ENCODE peak calls at places on chromosomes 12 and 14, in nine cellular contexts. One of them, this sample, is unnamed.

GRCh38 chr14:61893371-61893940 is 131.2 kb downstream of the SNAPC1 start:
- DNase-seq in right atrium auricular region: no peak
- DNase-seq in aorta: no peak
- DNase-seq in body of pancreas: no peak
- DNase-seq in left ventricle myocardium inferior: no peak
- DNase-seq in upper lobe of right lung: no peak
- DNase-seq in fibroblast of lung: no peak
- DNase-seq in right cardiac atrium: no peak
- DNase-seq in small intestine: no peak
- DNase-seq in this sample: no peak

GRCh38 chr14:63578300-63578699 is 35.1 kb upstream of the PPP2R5E start:
- DNase-seq in right atrium auricular region: no peak
- DNase-seq in aorta: no peak
- DNase-seq in body of pancreas: no peak
- DNase-seq in left ventricle myocardium inferior: no peak
- DNase-seq in upper lobe of right lung: no peak
- DNase-seq in fibroblast of lung: no peak
- DNase-seq in right cardiac atrium: no peak
- DNase-seq in small intestine: no peak
- DNase-seq in this sample: no peak

GRCh38 chr12:1830401-1830845 is 10.1 kb downstream of the LRTM2 start:
- DNase-seq in right atrium auricular region: no peak
- DNase-seq in aorta: peak; percentile 25
- DNase-seq in body of pancreas: no peak
- DNase-seq in left ventricle myocardium inferior: no peak
- DNase-seq in upper lobe of right lung: no peak
- DNase-seq in fibroblast of lung: no peak
- DNase-seq in right cardiac atrium: peak; percentile 16
- DNase-seq in small intestine: no peak
- DNase-seq in this sample: no peak

GRCh38 chr12:12722351-12723146 is 5.4 kb downstream of the CDKN1B start:
- DNase-seq in right atrium auricular region: no peak
- DNase-seq in aorta: no peak
- DNase-seq in body of pancreas: no peak
- DNase-seq in left ventricle myocardium inferior: no peak
- DNase-seq in upper lobe of right lung: no peak
- DNase-seq in fibroblast of lung: peak; percentile 70
- DNase-seq in right cardiac atrium: no peak
- DNase-seq in small intestine: peak; percentile 63
- DNase-seq in this sample: peak; percentile 34

GRCh38 chr14:61188936-61189808 is 92.0 kb downstream of the TMEM30B start:
- DNase-seq in right atrium auricular region: peak; percentile 62
- DNase-seq in aorta: peak; percentile 80
- DNase-seq in body of pancreas: peak; percentile 56
- DNase-seq in left ventricle myocardium inferior: peak; percentile 36
- DNase-seq in upper lobe of right lung: peak; percentile 79
- DNase-seq in fibroblast of lung: peak; percentile 84
- DNase-seq in right cardiac atrium: peak; percentile 84
- DNase-seq in small intestine: peak; percentile 1
- DNase-seq in this sample: no peak

GRCh38 chr12:104329697-104330096 is 26.2 kb downstream of the EID3 start:
- DNase-seq in right atrium auricular region: no peak
- DNase-seq in aorta: no peak
- DNase-seq in body of pancreas: no peak
- DNase-seq in left ventricle myocardium inferior: no peak
- DNase-seq in upper lobe of right lung: no peak
- DNase-seq in fibroblast of lung: no peak
- DNase-seq in right cardiac atrium: no peak
- DNase-seq in small intestine: no peak
- DNase-seq in this sample: no peak

GRCh38 chr12:55670213-55670730 is 33.6 kb downstream of the OR10P1 start:
- DNase-seq in right atrium auricular region: no peak
- DNase-seq in aorta: no peak
- DNase-seq in body of pancreas: no peak
- DNase-seq in left ventricle myocardium inferior: no peak
- DNase-seq in upper lobe of right lung: peak; percentile 27
- DNase-seq in fibroblast of lung: no peak
- DNase-seq in right cardiac atrium: no peak
- DNase-seq in small intestine: peak; percentile 79
- DNase-seq in this sample: no peak

GRCh38 chr12:2944401-2945047 is 14.7 kb upstream of the TEAD4 start:
- DNase-seq in right atrium auricular region: peak; percentile 66
- DNase-seq in aorta: no peak
- DNase-seq in body of pancreas: peak; percentile 88
- DNase-seq in left ventricle myocardium inferior: peak; percentile 29
- DNase-seq in upper lobe of right lung: peak; percentile 76
- DNase-seq in fibroblast of lung: peak; percentile 64
- DNase-seq in right cardiac atrium: peak; percentile 77
- DNase-seq in small intestine: peak; percentile 54
- DNase-seq in this sample: peak; percentile 36

GRCh38 chr12:66664076-66664475 is 14.8 kb downstream of the GRIP1 start:
- DNase-seq in right atrium auricular region: no peak
- DNase-seq in aorta: no peak
- DNase-seq in body of pancreas: no peak
- DNase-seq in left ventricle myocardium inferior: no peak
- DNase-seq in upper lobe of right lung: no peak
- DNase-seq in fibroblast of lung: no peak
- DNase-seq in right cardiac atrium: no peak
- DNase-seq in small intestine: no peak
- DNase-seq in this sample: no peak

GRCh38 chr12:4269279-4269991 is 4.1 kb upstream of the CCND2 start:
- DNase-seq in right atrium auricular region: peak; percentile 81
- DNase-seq in aorta: peak; percentile 93
- DNase-seq in body of pancreas: peak; percentile 77
- DNase-seq in left ventricle myocardium inferior: peak; percentile 86
- DNase-seq in upper lobe of right lung: peak; percentile 89
- DNase-seq in fibroblast of lung: peak; percentile 71
- DNase-seq in right cardiac atrium: peak; percentile 94
- DNase-seq in small intestine: peak; percentile 80
- DNase-seq in this sample: peak; percentile 88

GRCh38 chr12:75750950-75751349 is 239.5 kb upstream of the KRR1 start:
- DNase-seq in right atrium auricular region: no peak
- DNase-seq in aorta: no peak
- DNase-seq in body of pancreas: no peak
- DNase-seq in left ventricle myocardium inferior: no peak
- DNase-seq in upper lobe of right lung: no peak
- DNase-seq in fibroblast of lung: peak; percentile 98
- DNase-seq in right cardiac atrium: no peak
- DNase-seq in small intestine: no peak
- DNase-seq in this sample: no peak

GRCh38 chr14:23402296-23403138 is 5.6 kb downstream of the MYH6 start:
- DNase-seq in right atrium auricular region: no peak
- DNase-seq in aorta: no peak
- DNase-seq in body of pancreas: no peak
- DNase-seq in left ventricle myocardium inferior: peak; percentile 16
- DNase-seq in upper lobe of right lung: peak; percentile 39
- DNase-seq in fibroblast of lung: no peak
- DNase-seq in right cardiac atrium: peak; percentile 63
- DNase-seq in small intestine: no peak
- DNase-seq in this sample: no peak

GRCh38 chr12:32983332-32983731 is 86.8 kb upstream of the PKP2 start:
- DNase-seq in right atrium auricular region: no peak
- DNase-seq in aorta: no peak
- DNase-seq in body of pancreas: no peak
- DNase-seq in left ventricle myocardium inferior: no peak
- DNase-seq in upper lobe of right lung: no peak
- DNase-seq in fibroblast of lung: no peak
- DNase-seq in right cardiac atrium: no peak
- DNase-seq in small intestine: no peak
- DNase-seq in this sample: no peak

GRCh38 chr12:1380171-1380974 is 214.0 kb downstream of the FBXL14 start:
- DNase-seq in right atrium auricular region: no peak
- DNase-seq in aorta: no peak
- DNase-seq in body of pancreas: no peak
- DNase-seq in left ventricle myocardium inferior: no peak
- DNase-seq in upper lobe of right lung: no peak
- DNase-seq in fibroblast of lung: no peak
- DNase-seq in right cardiac atrium: no peak
- DNase-seq in small intestine: no peak
- DNase-seq in this sample: no peak

GRCh38 chr12:43571885-43572284 is 19.9 kb upstream of the ADAMTS20 start:
- DNase-seq in right atrium auricular region: no peak
- DNase-seq in aorta: no peak
- DNase-seq in body of pancreas: no peak
- DNase-seq in left ventricle myocardium inferior: no peak
- DNase-seq in upper lobe of right lung: no peak
- DNase-seq in fibroblast of lung: no peak
- DNase-seq in right cardiac atrium: no peak
- DNase-seq in small intestine: no peak
- DNase-seq in this sample: no peak

GRCh38 chr12:108861878-108862587 is 4.7 kb upstream of the SSH1 start:
- DNase-seq in right atrium auricular region: no peak
- DNase-seq in aorta: peak; percentile 73
- DNase-seq in body of pancreas: no peak
- DNase-seq in left ventricle myocardium inferior: peak; percentile 38
- DNase-seq in upper lobe of right lung: no peak
- DNase-seq in fibroblast of lung: no peak
- DNase-seq in right cardiac atrium: peak; percentile 68
- DNase-seq in small intestine: peak; percentile 40
- DNase-seq in this sample: no peak

GRCh38 chr14:73462815-73463214 is 4.5 kb upstream of the NUMB start:
- DNase-seq in right atrium auricular region: peak; percentile 54
- DNase-seq in aorta: no peak
- DNase-seq in body of pancreas: no peak
- DNase-seq in left ventricle myocardium inferior: no peak
- DNase-seq in upper lobe of right lung: no peak
- DNase-seq in fibroblast of lung: peak; percentile 51
- DNase-seq in right cardiac atrium: no peak
- DNase-seq in small intestine: peak; percentile 65
- DNase-seq in this sample: no peak
- H3K4me1 ChIP-seq in right atrium auricular region: no peaks in the 10 kb centered on the region
- H3K4me1 ChIP-seq in aorta: no peaks in the 10 kb centered on the region
- H3K4me1 ChIP-seq in body of pancreas: peaks cover 49% of the 10 kb centered on the region
- H3K4me1 ChIP-seq in left ventricle myocardium inferior: peaks cover 75% of the 10 kb centered on the region
- H3K4me1 ChIP-seq in upper lobe of right lung: peaks cover 62% of the 10 kb centered on the region
- H3K4me1 ChIP-seq in fibroblast of lung: peaks cover 35% of the 10 kb centered on the region
- H3K4me1 ChIP-seq in right cardiac atrium: peaks cover 17% of the 10 kb centered on the region
- H3K4me1 ChIP-seq in small intestine: peaks cover 17% of the 10 kb centered on the region
- H3K4me1 ChIP-seq in this sample: peaks cover 3% of the 10 kb centered on the region

DNA sequence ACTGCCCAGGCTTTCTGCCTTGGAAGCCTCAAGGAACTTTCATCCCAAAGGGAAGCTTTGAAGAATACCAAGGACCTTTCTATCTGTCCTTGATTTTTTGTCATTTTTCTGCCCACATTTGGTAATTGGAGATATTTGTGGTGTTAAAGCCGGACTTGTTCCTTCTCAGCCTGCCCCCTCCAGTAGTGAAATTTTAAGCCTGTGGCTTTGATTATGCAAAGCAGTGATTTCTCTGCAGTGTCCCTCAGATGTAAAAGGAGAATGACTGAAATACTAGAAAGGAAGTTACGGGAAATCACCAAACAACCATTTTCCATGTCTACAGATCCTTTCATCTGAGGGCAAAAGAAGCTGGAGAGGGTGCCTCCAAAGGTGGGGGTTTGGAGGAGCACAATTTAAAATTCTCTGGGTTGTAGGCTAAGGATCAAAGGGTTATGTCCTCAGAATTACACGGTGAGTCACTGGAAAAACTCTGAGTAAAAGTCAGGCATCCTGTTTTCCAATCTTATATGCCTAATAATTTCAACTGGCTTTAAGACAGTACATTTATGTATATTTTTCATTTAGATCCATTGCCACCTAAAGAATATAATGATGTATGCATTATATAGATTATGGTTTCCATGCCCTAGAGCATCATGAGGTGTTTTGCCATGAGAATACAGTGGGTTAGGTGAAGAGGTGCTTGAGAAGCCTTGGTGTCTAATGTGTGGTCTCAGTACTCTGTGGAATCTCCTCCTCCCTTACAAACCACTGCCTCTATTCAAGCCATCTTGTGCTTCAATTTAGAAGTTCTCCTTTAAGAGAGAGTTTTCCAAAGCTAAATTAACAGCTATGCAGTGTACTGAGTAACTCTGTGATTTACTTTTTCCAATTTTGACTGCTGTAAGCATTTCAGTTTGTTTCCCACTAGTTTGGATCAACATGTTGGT is 362.1 kb downstream of the RAD51B start:
- DNase-seq in right atrium auricular region: no peak
- DNase-seq in aorta: no peak
- DNase-seq in body of pancreas: no peak
- DNase-seq in left ventricle myocardium inferior: no peak
- DNase-seq in upper lobe of right lung: no peak
- DNase-seq in fibroblast of lung: peak; percentile 75
- DNase-seq in right cardiac atrium: no peak
- DNase-seq in small intestine: no peak
- DNase-seq in this sample: no peak
- H3K27ac ChIP-seq in right atrium auricular region: no peak overlapping the region
- H3K27ac ChIP-seq in aorta: no peak overlapping the region
- H3K27ac ChIP-seq in body of pancreas: no peak overlapping the region
- H3K27ac ChIP-seq in left ventricle myocardium inferior: no peak overlapping the region
- H3K27ac ChIP-seq in upper lobe of right lung: no peak overlapping the region
- H3K27ac ChIP-seq in fibroblast of lung: no peak overlapping the region
- H3K27ac ChIP-seq in right cardiac atrium: no peak overlapping the region
- H3K27ac ChIP-seq in small intestine: no peak overlapping the region
- H3K27ac ChIP-seq in this sample: no peak overlapping the region

GRCh38 chr12:92739099-92739498 is 36.3 kb downstream of the PLEKHG7 start:
- DNase-seq in right atrium auricular region: no peak
- DNase-seq in aorta: no peak
- DNase-seq in body of pancreas: no peak
- DNase-seq in left ventricle myocardium inferior: no peak
- DNase-seq in upper lobe of right lung: no peak
- DNase-seq in fibroblast of lung: no peak
- DNase-seq in right cardiac atrium: no peak
- DNase-seq in small intestine: no peak
- DNase-seq in this sample: no peak

GRCh38 chr12:92735131-92735721 is 32.4 kb downstream of the PLEKHG7 start:
- DNase-seq in right atrium auricular region: no peak
- DNase-seq in aorta: no peak
- DNase-seq in body of pancreas: no peak
- DNase-seq in left ventricle myocardium inferior: no peak
- DNase-seq in upper lobe of right lung: no peak
- DNase-seq in fibroblast of lung: peak; percentile 98
- DNase-seq in right cardiac atrium: no peak
- DNase-seq in small intestine: no peak
- DNase-seq in this sample: no peak

GRCh38 chr12:92737855-92738850 is 35.4 kb downstream of the PLEKHG7 start:
- DNase-seq in right atrium auricular region: no peak
- DNase-seq in aorta: no peak
- DNase-seq in body of pancreas: no peak
- DNase-seq in left ventricle myocardium inferior: no peak
- DNase-seq in upper lobe of right lung: no peak
- DNase-seq in fibroblast of lung: no peak
- DNase-seq in right cardiac atrium: no peak
- DNase-seq in small intestine: no peak
- DNase-seq in this sample: no peak

GRCh38 chr12:92740421-92740820 is 37.6 kb downstream of the PLEKHG7 start:
- DNase-seq in right atrium auricular region: no peak
- DNase-seq in aorta: no peak
- DNase-seq in body of pancreas: no peak
- DNase-seq in left ventricle myocardium inferior: no peak
- DNase-seq in upper lobe of right lung: no peak
- DNase-seq in fibroblast of lung: no peak
- DNase-seq in right cardiac atrium: no peak
- DNase-seq in small intestine: no peak
- DNase-seq in this sample: no peak

GRCh38 chr12:92736605-92737004 is 33.8 kb downstream of the PLEKHG7 start:
- DNase-seq in right atrium auricular region: no peak
- DNase-seq in aorta: no peak
- DNase-seq in body of pancreas: no peak
- DNase-seq in left ventricle myocardium inferior: no peak
- DNase-seq in upper lobe of right lung: no peak
- DNase-seq in fibroblast of lung: no peak
- DNase-seq in right cardiac atrium: no peak
- DNase-seq in small intestine: no peak
- DNase-seq in this sample: no peak
- H3K9me3 ChIP-seq in right atrium auricular region: no peaks in the 10 kb centered on the region
- H3K9me3 ChIP-seq in aorta: no peaks in the 10 kb centered on the region
- H3K9me3 ChIP-seq in body of pancreas: no peaks in the 10 kb centered on the region
- H3K9me3 ChIP-seq in left ventricle myocardium inferior: no peaks in the 10 kb centered on the region
- H3K9me3 ChIP-seq in upper lobe of right lung: no peaks in the 10 kb centered on the region
- H3K9me3 ChIP-seq in fibroblast of lung: no peaks in the 10 kb centered on the region
- H3K9me3 ChIP-seq in right cardiac atrium: no peaks in the 10 kb centered on the region
- H3K9me3 ChIP-seq in small intestine: no peaks in the 10 kb centered on the region
- H3K9me3 ChIP-seq in this sample: no peaks in the 10 kb centered on the region

GRCh38 chr12:124461851-124462623 is 105.4 kb downstream of the NCOR2 start:
- DNase-seq in right atrium auricular region: no peak
- DNase-seq in aorta: no peak
- DNase-seq in body of pancreas: no peak
- DNase-seq in left ventricle myocardium inferior: no peak
- DNase-seq in upper lobe of right lung: no peak
- DNase-seq in fibroblast of lung: no peak
- DNase-seq in right cardiac atrium: peak; percentile 42
- DNase-seq in small intestine: no peak
- DNase-seq in this sample: no peak
- H3K4me1 ChIP-seq in right atrium auricular region: no peaks in the 10 kb centered on the region
- H3K4me1 ChIP-seq in aorta: no peaks in the 10 kb centered on the region
- H3K4me1 ChIP-seq in body of pancreas: peaks cover 4% of the 10 kb centered on the region
- H3K4me1 ChIP-seq in left ventricle myocardium inferior: peaks cover 45% of the 10 kb centered on the region
- H3K4me1 ChIP-seq in upper lobe of right lung: peaks cover 20% of the 10 kb centered on the region
- H3K4me1 ChIP-seq in fibroblast of lung: peaks cover 8% of the 10 kb centered on the region
- H3K4me1 ChIP-seq in right cardiac atrium: peaks cover 11% of the 10 kb centered on the region
- H3K4me1 ChIP-seq in small intestine: no peaks in the 10 kb centered on the region
- H3K4me1 ChIP-seq in this sample: peaks cover 37% of the 10 kb centered on the region